ENCODE peak calls at places on chromosomes 2 and 18, in four cellular contexts. D is A549, H is K562, A is HepG2. T is an unnamed sample.

GRCh38 chr2:227370791-227371312 is 8.3 kb downstream of the TM4SF20 start:
- DNase-seq in D (no peak), A (peak; percentile 33), H (no peak), T (peak; percentile 85)

GRCh38 chr2:69054431-69054830 is 41.5 kb downstream of the ANTXR1 start:
- DNase-seq in A (no peak), H (no peak), D (no peak), T (no peak)

GRCh38 chr2:45302011-45302325 is 292.7 kb upstream of the SIX2 start:
- DNase-seq in A (no peak), H (no peak), D (no peak), T (no peak)

GRCh38 chr2:220962556-220962955 is 609.5 kb downstream of the EPHA4 start:
- DNase-seq in D (no peak), A (no peak), H (no peak), T (peak; percentile 61)

GRCh38 chr2:233915133-233915532 is 2.0 kb upstream of the TRPM8 start:
- DNase-seq in H (no peak), D (peak; percentile 45), A (no peak), T (peak; percentile 3)

GRCh38 chr2:239267411-239267941 is 133.3 kb downstream of the HDAC4 start:
- DNase-seq in H (peak; percentile 43), A (no peak), D (no peak), T (peak; percentile 80)

GRCh38 chr2:216070195-216070594 is 11.4 kb downstream of the PECR start:
- DNase-seq in A (no peak), H (no peak), D (no peak), T (no peak)

GRCh38 chr2:119326938-119327337 is 39.7 kb downstream of the C2orf76 start:
- DNase-seq in A (no peak), H (no peak), D (no peak), T (no peak)

GRCh38 chr18:36212301-36212977 is 25.1 kb downstream of the MOCOS start:
- DNase-seq in A (no peak), D (no peak), H (peak; percentile 49), T (peak; percentile 12)

GRCh38 chr2:64228126-64228678 is 84.0 kb upstream of the PELI1 start:
- DNase-seq in A (peak; percentile 29), H (peak; percentile 57), D (peak; percentile 79), T (peak; percentile 53)

GRCh38 chr2:74286725-74287124 is 56.5 kb downstream of the SLC4A5 start:
- DNase-seq in H (no peak), D (no peak), A (no peak), T (no peak)

GRCh38 chr18:9835796-9836195 is 50.0 kb upstream of the TXNDC2 start:
- DNase-seq in D (no peak), H (no peak), A (no peak), T (no peak)

GRCh38 chr2:132477962-132478361 is 61.4 kb downstream of the GPR39 start:
- DNase-seq in H (no peak), D (no peak), A (no peak), T (peak; percentile 6)

GRCh38 chr2:47654790-47655562 is 128.0 kb upstream of the MSH6 start:
- DNase-seq in A (no peak), D (no peak), H (no peak), T (no peak)

GRCh38 chr18:3806656-3807055 is 356.7 kb downstream of the TGIF1 start:
- DNase-seq in A (no peak), D (no peak), H (no peak), T (no peak)

GRCh38 chr2:22291074-22291473 is 1093.9 kb upstream of the KLHL29 start:
- DNase-seq in H (no peak), A (no peak), D (no peak), T (no peak)

GRCh38 chr2:144082777-144083176 is 437.1 kb downstream of the ZEB2 start:
- DNase-seq in A (no peak), D (no peak), H (no peak), T (no peak)

GRCh38 chr2:160429248-160430000 is 64.2 kb downstream of the RBMS1 start:
- DNase-seq in H (peak; percentile 19), A (peak; percentile 52), D (no peak), T (peak; percentile 75)

GRCh38 chr2:179543361-179543901 is 278.8 kb upstream of the SESTD1 start:
- DNase-seq in A (peak; percentile 100), D (no peak), H (no peak), T (peak; percentile 10)

GRCh38 chr18:4599312-4599711 is 144.2 kb upstream of the DLGAP1 start:
- DNase-seq in D (no peak), A (no peak), H (no peak), T (no peak)

GRCh38 chr2:122660786-122661634 is 905.6 kb downstream of the TSN start:
- DNase-seq in A (no peak), D (no peak), H (no peak), T (no peak)

GRCh38 chr2:121260370-121261154 is 24.4 kb downstream of the TFCP2L1 start:
- DNase-seq in A (no peak), H (no peak), D (no peak), T (no peak)

GRCh38 chr2:66569321-66569851 is 134.5 kb downstream of the MEIS1 start:
- DNase-seq in H (no peak), D (no peak), A (no peak), T (peak; percentile 85)

GRCh38 chr18:40685241-40685640 is 1269.8 kb upstream of the PIK3C3 start:
- DNase-seq in D (no peak), A (no peak), H (no peak), T (no peak)

GRCh38 chr2:219418155-219418569 is at the start of gene DES:
- DNase-seq in D (no peak), H (no peak), A (no peak), T (no peak)

GRCh38 chr2:15942711-15943345 is 2.5 kb downstream of the MYCN start:
- DNase-seq in H (no peak), D (no peak), A (no peak), T (no peak)

GRCh38 chr18:42045346-42045745 is 90.3 kb downstream of the PIK3C3 start:
- DNase-seq in H (no peak), A (peak; percentile 13), D (no peak), T (peak; percentile 22)

GRCh38 chr2:172211507-172211906 is 108.8 kb upstream of the DLX2 start:
- DNase-seq in H (no peak), D (no peak), A (no peak), T (peak; percentile 61)

GRCh38 chr2:46010925-46011490 is 286.2 kb upstream of the EPAS1 start:
- DNase-seq in D (peak; percentile 72), H (no peak), A (peak; percentile 47), T (peak; percentile 74)

DNA sequence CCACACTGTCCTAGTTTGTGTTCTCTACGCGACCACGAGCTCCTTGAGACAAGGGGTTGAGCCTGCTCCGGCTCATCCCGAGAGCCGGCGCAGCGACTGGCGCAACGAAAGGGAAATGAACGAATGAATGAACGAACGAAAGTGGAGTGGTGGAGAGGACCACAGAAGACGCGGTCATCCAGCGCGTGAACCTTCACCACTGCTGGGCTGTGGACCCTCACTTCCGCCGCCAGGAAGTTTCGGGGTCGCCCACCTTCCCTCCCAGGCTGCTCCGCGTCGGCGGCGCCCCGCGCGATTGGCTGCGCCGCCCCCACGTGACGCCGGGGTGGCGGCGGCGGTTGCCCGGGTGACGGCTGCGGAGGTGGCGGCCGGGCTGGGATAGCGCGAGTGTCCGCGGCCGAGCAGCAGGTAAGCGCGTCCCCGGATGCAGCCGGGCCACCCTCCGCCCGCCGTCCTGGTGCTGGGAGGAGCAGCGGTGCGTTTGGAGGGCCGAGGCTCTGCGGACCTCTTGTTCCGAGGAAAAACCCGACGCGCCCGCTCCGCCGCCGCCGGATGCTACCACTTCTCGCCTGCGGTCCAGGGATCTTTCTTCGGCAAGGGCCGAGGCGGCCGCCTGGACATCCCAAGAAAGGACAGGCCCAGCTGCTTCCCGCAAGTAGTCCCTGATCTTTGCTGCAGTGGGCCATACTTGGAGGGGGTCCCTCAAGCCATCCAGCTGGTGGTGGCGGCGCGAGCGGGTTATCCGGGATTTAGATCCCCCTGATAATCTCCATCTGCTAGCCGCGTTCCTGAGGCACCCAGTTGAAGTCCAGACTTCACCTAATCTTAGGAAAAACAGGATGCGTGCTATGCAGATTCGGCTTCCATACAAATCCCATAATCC is at the start of gene ARMC9:
- DNase-seq in H (peak; percentile 96), A (peak; percentile 67), D (peak; percentile 71), T (peak; percentile 51)
- TF ChIP-seq POLR2A in H (peak; percentile 67), A (peak; percentile 48), D (peak; percentile 89), T (no peak)

GRCh38 chr18:48203288-48203945 is 205.8 kb downstream of the ZBTB7C start:
- DNase-seq in A (no peak), H (no peak), D (no peak), T (no peak)

GRCh38 chr18:48208432-48208948 is 200.7 kb downstream of the ZBTB7C start:
- DNase-seq in A (no peak), D (no peak), H (no peak), T (no peak)

GRCh38 chr18:48203961-48204666 is 205.1 kb downstream of the ZBTB7C start:
- DNase-seq in H (no peak), A (no peak), D (no peak), T (no peak)

GRCh38 chr18:48207733-48208132 is 201.4 kb downstream of the ZBTB7C start:
- DNase-seq in D (no peak), A (no peak), H (no peak), T (no peak)

DNA sequence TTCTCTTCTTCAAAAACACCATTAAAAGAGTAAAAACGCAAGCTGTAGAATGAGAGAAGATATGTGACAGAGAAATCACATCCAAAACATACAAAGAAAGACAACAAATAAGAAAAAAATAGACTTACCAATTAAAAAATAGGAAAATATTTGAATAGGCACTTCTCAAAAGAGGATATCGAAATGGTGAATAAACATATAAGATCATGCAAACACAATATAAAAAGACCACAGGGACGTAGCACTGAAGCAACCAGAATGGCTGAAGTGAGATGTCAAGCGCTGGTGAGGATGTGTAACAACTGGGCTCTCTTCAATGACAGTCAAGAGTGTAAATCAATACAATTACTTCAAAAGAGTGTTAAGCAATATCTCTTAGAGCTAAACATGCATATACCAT is 202.3 kb downstream of the ZBTB7C start:
- DNase-seq in D (no peak), A (no peak), H (no peak), T (no peak)
- TF ChIP-seq MAZ in D (no peak), A (no peak), H (no peak), T (no peak)

GRCh38 chr2:88836351-88836750 is 144.9 kb downstream of the RPIA start:
- DNase-seq in A (no peak), H (no peak), D (no peak), T (no peak)
- TF ChIP-seq POLR2A in A (no peak), H (no peak), D (no peak), T (no peak)

GRCh38 chr18:51361130-51361860 is 163.8 kb upstream of the MEX3C start:
- DNase-seq in D (no peak), A (peak; percentile 60), H (no peak), T (no peak)
- TF ChIP-seq MAZ in D (no peak), A (no peak), H (no peak), T (no peak)